ENCODE peak calls at places on chromosomes 13 and 19, in four cellular contexts. X, Z, R and Y are unnamed samples.
A peak's percentile ranks its signal among the peaks of the same experiment; 100 is the strongest.

GRCh38 chr19:1304197-1304924 is 18.7 kb downstream of the EFNA2 start:
- DNase-seq in X (no peak), Z (no peak), R (no peak), Y (no peak)

GRCh38 chr19:38514812-38515633 is 81.5 kb downstream of the RYR1 start:
- DNase-seq in X (peak; percentile 81), Z (peak; percentile 69), R (peak; percentile 90), Y (peak; percentile 93)

GRCh38 chr13:45142440-45143345 is 22.4 kb downstream of the GTF2F2 start:
- DNase-seq in X (no peak), Z (no peak), R (no peak), Y (no peak)

GRCh38 chr13:31485183-31485582 is 254.1 kb upstream of the RXFP2 start:
- DNase-seq in X (no peak), Z (no peak), R (no peak), Y (no peak)

GRCh38 chr13:36862002-36862706 is 43.1 kb downstream of the RFXAP start:
- DNase-seq in X (no peak), Z (no peak), R (no peak), Y (no peak)

GRCh38 chr19:2064788-2065524 is 13.9 kb upstream of the MKNK2 start:
- DNase-seq in X (peak; percentile 42), Z (no peak), R (no peak), Y (no peak)

GRCh38 chr13:31773538-31773937 is 34.2 kb downstream of the RXFP2 start:
- DNase-seq in X (no peak), Z (no peak), R (no peak), Y (no peak)

GRCh38 chr13:72221276-72221962 is 354.4 kb upstream of the DACH1 start:
- DNase-seq in X (peak; percentile 27), Z (peak; percentile 22), R (peak; percentile 8), Y (peak; percentile 3)

DNA sequence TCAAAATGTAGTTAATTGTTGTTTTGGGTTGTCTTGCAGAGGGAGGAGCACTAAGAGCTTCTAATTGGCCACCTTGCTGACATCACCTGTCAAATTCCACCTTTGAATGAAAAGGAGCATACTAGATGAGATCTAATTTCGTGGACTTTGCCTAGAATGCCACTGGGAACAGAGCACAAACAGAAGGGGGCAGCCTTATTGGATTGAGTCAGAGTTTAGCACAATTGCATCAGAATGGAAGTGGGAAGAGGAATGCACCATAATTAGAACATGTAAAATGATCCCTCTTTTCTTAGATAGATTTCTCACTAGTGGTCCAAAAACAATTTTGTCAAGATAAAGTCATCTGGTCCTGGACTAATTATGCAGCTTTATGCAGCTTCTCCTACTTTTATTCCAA is 1552.2 kb downstream of the PCDH9 start:
- DNase-seq in X (no peak), Z (no peak), R (no peak), Y (no peak)
- TF ChIP-seq CTCF in X (no peak), Z (peak; percentile 30), R (no peak), Y (no peak)

DNA sequence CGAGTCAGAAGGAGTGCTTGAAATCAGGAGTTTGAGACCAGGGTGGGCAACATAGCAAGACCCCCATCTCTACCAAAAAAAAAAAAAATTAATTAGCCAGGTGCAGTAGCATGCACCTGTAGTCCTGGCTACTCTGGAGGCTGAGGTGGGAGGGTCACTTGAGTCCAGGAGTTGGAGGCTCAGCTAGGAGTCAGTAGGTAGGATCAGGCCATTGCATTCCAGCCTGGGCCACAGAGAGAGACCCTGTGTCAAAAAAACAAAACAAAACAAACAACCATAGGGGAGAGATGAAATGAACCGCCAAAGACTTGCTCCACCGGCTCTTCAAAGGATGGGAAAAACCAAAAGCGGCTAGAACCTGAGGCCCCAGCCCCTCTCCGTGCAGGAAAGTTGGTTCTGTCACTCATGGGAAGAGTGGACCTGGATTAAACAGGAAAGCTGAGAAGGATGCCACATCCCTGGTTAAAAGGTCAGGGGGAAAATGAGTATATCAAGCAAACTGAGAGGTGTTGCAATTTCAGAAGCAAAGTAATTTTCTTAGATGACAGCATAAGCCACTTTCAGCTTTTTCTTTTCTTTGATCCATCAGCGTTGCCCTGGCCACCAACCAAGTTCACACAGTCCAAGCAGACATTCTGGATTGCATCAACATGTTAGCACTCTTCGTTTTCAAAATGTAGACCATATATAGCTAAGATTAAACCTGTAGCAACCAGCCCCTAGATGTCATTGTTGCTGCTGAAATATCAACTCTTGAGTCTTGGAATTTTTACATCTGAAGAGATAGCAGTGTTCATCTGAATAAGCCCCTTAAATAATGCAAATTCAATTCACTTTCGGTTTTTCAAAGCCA is 8.9 kb upstream of the ZNF507 start:
- DNase-seq in X (no peak), Z (peak; percentile 60), R (no peak), Y (no peak)
- TF ChIP-seq CTCF in X (no peak), Z (peak; percentile 28), R (no peak), Y (no peak)

DNA sequence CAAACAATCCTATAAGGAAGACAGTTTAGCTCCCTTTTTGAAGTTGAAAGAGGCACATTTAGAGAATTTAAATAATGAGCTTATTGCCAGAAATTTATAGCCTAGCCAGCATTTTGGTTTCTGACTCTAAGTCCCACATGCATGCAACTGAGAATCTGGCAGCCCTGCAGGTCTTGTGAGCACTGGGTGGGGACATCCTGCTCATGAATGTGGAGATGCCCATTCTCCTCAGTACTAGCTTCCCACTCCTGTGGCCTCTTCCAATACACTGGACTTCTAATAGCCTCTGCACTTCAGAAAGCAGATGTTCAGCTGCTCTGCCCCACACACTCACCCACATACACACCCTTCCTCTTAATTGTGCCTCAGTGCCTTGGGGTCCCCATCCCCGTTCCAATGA is 80.2 kb upstream of the FREM2 start:
- DNase-seq in X (no peak), Z (no peak), R (no peak), Y (no peak)
- TF ChIP-seq CTCF in X (no peak), Z (no peak), R (no peak), Y (no peak)

GRCh38 chr13:26052136-26052736 is 420 bp upstream of the SHISA2 start:
- DNase-seq in X (peak; percentile 41), Z (no peak), R (no peak), Y (no peak)
- TF ChIP-seq CTCF in X (peak; percentile 8), Z (no peak), R (no peak), Y (no peak)

GRCh38 chr19:10238172-10238783 is 7.1 kb upstream of the S1PR2 start:
- DNase-seq in X (no peak), Z (no peak), R (no peak), Y (no peak)
- TF ChIP-seq CTCF in X (no peak), Z (no peak), R (no peak), Y (no peak)

DNA sequence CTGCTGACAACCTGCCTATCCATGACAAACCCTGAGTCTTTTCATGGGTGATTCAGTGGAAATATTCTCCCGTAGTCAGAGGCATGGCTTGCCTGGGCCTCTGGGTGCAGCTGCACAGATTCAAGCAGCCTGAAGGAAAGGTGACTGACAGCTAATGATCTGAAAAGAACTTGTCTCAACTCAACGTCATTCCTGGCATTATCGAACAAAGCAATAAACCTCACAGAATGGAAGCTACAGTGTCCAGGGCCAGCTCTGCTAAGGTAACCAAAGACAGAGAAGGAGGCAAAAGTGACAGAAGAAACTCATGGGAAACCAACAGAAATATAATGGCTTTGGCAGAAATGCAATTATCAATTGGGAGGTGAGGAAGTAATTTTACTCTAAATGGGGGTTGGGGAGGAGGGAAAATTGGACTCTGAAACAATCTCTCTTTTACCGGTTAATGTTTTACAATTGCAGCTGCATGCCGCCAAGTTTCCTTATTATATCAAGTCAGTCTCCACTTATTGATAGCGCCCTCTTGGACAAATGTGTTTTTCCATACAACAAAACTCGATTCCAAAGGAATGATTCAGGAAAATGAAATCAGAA is 12.9 kb downstream of the STARD13 start:
- DNase-seq in X (no peak), Z (no peak), R (no peak), Y (no peak)
- TF ChIP-seq CTCF in X (no peak), Z (no peak), R (no peak), Y (no peak)

GRCh38 chr19:12884627-12884925 is 2.4 kb downstream of the KLF1 start:
- DNase-seq in X (no peak), Z (no peak), R (no peak), Y (no peak)

GRCh38 chr19:12884926-12885748 is 1.9 kb downstream of the KLF1 start:
- DNase-seq in X (peak; percentile 94), Z (peak; percentile 72), R (peak; percentile 80), Y (peak; percentile 86)

GRCh38 chr19:12886943-12887747 is at the start of gene KLF1:
- DNase-seq in X (no peak), Z (no peak), R (no peak), Y (no peak)

GRCh38 chr19:12884202-12884601 is 2.8 kb downstream of the KLF1 start:
- DNase-seq in X (no peak), Z (no peak), R (no peak), Y (no peak)

DNA sequence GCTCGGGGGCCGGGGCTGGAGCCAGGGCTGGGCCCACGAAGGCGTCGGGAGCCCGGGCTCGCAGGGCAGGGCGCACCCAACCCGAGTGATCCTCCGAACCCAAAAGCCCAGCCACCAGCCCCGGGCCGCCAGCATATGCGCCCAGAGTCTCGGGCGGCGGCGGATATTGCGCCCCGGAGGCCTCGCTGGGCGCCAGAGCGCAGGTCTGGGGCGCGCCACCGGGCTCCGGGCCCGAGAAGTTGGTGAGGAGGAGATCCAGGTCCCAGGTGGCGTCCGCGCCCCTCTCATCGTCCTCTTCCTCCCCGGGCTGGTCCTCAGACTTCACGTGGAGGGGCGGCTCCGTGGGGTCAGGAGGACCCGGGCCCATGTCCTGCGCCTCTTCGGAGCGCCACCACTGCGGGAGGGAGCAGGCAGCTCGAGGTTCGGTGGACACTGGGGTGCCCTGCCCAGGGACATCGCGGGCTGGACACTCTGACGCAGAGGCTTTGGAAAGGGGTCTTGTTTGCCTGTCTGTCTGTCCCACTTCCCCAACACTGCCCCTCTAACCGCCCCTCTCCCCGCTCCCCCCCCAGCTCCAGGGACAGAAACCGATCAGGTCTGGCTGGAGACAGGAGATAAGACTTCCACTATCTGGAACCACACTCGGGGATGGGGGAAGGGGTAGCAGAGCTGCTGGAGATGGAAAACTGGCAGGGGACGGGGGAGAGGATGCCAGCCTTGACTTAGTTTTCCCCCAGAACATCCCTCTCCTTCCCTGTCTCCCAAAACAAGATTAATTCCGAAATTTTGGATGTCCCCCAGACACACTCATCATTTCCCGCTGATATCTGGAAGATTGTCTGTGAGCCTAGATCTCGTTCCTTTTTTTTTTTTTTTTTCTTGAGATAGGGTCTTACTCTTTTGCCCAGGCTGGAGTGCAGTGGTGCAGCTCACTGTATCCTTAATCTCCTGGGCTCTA is 973 bp downstream of the KLF1 start:
- DNase-seq in X (no peak), Z (no peak), R (no peak), Y (no peak)
- TF ChIP-seq CTCF in X (no peak), Z (no peak), R (no peak), Y (no peak)

GRCh38 chr19:53808710-53809125 is 15.4 kb downstream of the NLRP12 start:
- DNase-seq in X (peak; percentile 14), Z (peak; percentile 55), R (no peak), Y (no peak)
- TF ChIP-seq CTCF in X (peak; percentile 42), Z (peak; percentile 74), R (no peak), Y (no peak)

GRCh38 chr19:35657904-35658700 is 8.2 kb upstream of the UPK1A start:
- DNase-seq in X (no peak), Z (no peak), R (no peak), Y (no peak)
- TF ChIP-seq CTCF in X (peak; percentile 25), Z (no peak), R (no peak), Y (no peak)